ENCODE peak calls at places on chromosomes 2 and 18, in five cellular contexts. One of them, this sample, is unnamed.

GRCh38 chr18:59902180-59902992 is 2.6 kb downstream of the PMAIP1 start:
- DNase-seq in fibroblast of lung: peak
- DNase-seq in heart right ventricle: no peak
- DNase-seq in mucosa of descending colon: no peak
- DNase-seq in esophagus squamous epithelium: no peak
- DNase-seq in this sample: no peak

GRCh38 chr18:11310476-11311086 is 161.2 kb upstream of the PIEZO2 start:
- DNase-seq in fibroblast of lung: no peak
- DNase-seq in heart right ventricle: peak
- DNase-seq in mucosa of descending colon: no peak
- DNase-seq in esophagus squamous epithelium: no peak
- DNase-seq in this sample: peak

GRCh38 chr2:57733959-57734358 is 312.6 kb upstream of the VRK2 start:
- DNase-seq in fibroblast of lung: peak
- DNase-seq in heart right ventricle: no peak
- DNase-seq in mucosa of descending colon: no peak
- DNase-seq in esophagus squamous epithelium: no peak
- DNase-seq in this sample: no peak

GRCh38 chr18:31248783-31249521 is 69.0 kb upstream of the DSG1 start:
- DNase-seq in fibroblast of lung: peak
- DNase-seq in heart right ventricle: no peak
- DNase-seq in mucosa of descending colon: no peak
- DNase-seq in esophagus squamous epithelium: no peak
- DNase-seq in this sample: no peak

GRCh38 chr2:85707304-85707703 is 13.1 kb downstream of the GNLY start:
- DNase-seq in fibroblast of lung: peak
- DNase-seq in heart right ventricle: peak
- DNase-seq in mucosa of descending colon: no peak
- DNase-seq in esophagus squamous epithelium: no peak
- DNase-seq in this sample: no peak

GRCh38 chr2:23606968-23607367 is 222.0 kb downstream of the KLHL29 start:
- DNase-seq in fibroblast of lung: peak
- DNase-seq in heart right ventricle: no peak
- DNase-seq in mucosa of descending colon: no peak
- DNase-seq in esophagus squamous epithelium: no peak
- DNase-seq in this sample: no peak

GRCh38 chr2:30201990-30202389 is 29.3 kb upstream of the LBH start:
- DNase-seq in fibroblast of lung: peak
- DNase-seq in heart right ventricle: peak
- DNase-seq in mucosa of descending colon: no peak
- DNase-seq in esophagus squamous epithelium: no peak
- DNase-seq in this sample: peak

GRCh38 chr18:13161276-13161899 is 57.2 kb upstream of the LDLRAD4 start:
- DNase-seq in fibroblast of lung: no peak
- DNase-seq in heart right ventricle: no peak
- DNase-seq in mucosa of descending colon: no peak
- DNase-seq in esophagus squamous epithelium: no peak
- DNase-seq in this sample: no peak

GRCh38 chr18:63106727-63107126 is 212.8 kb downstream of the BCL2 start:
- DNase-seq in fibroblast of lung: no peak
- DNase-seq in heart right ventricle: no peak
- DNase-seq in mucosa of descending colon: no peak
- DNase-seq in esophagus squamous epithelium: no peak
- DNase-seq in this sample: no peak

GRCh38 chr2:200335657-200336056 is 29.2 kb downstream of the SPATS2L start:
- DNase-seq in fibroblast of lung: peak
- DNase-seq in heart right ventricle: no peak
- DNase-seq in mucosa of descending colon: no peak
- DNase-seq in esophagus squamous epithelium: no peak
- DNase-seq in this sample: no peak

GRCh38 chr18:3044931-3045698 is 32.2 kb upstream of the LPIN2 start:
- DNase-seq in fibroblast of lung: peak
- DNase-seq in heart right ventricle: peak
- DNase-seq in mucosa of descending colon: peak
- DNase-seq in esophagus squamous epithelium: no peak
- DNase-seq in this sample: peak

GRCh38 chr2:38763226-38763625 is 12.1 kb upstream of the SRSF7 start:
- DNase-seq in fibroblast of lung: no peak
- DNase-seq in heart right ventricle: no peak
- DNase-seq in mucosa of descending colon: no peak
- DNase-seq in esophagus squamous epithelium: no peak
- DNase-seq in this sample: no peak

GRCh38 chr2:76464310-76464709 is 753.6 kb upstream of the GCFC2 start:
- DNase-seq in fibroblast of lung: no peak
- DNase-seq in heart right ventricle: no peak
- DNase-seq in mucosa of descending colon: no peak
- DNase-seq in esophagus squamous epithelium: no peak
- DNase-seq in this sample: no peak

GRCh38 chr2:240765007-240765406 is 55.0 kb downstream of the KIF1A start:
- DNase-seq in fibroblast of lung: no peak
- DNase-seq in heart right ventricle: no peak
- DNase-seq in mucosa of descending colon: no peak
- DNase-seq in esophagus squamous epithelium: no peak
- DNase-seq in this sample: no peak

GRCh38 chr2:221289389-221289788 is 282.7 kb downstream of the EPHA4 start:
- DNase-seq in fibroblast of lung: peak
- DNase-seq in heart right ventricle: no peak
- DNase-seq in mucosa of descending colon: no peak
- DNase-seq in esophagus squamous epithelium: no peak
- DNase-seq in this sample: no peak

GRCh38 chr2:194842871-194843270 is 814.2 kb upstream of the SLC39A10 start:
- DNase-seq in fibroblast of lung: no peak
- DNase-seq in heart right ventricle: no peak
- DNase-seq in mucosa of descending colon: no peak
- DNase-seq in esophagus squamous epithelium: no peak
- DNase-seq in this sample: no peak

GRCh38 chr18:46485675-46486200 is 171.3 kb downstream of the LOXHD1 start:
- DNase-seq in fibroblast of lung: no peak
- DNase-seq in heart right ventricle: no peak
- DNase-seq in mucosa of descending colon: no peak
- DNase-seq in esophagus squamous epithelium: no peak
- DNase-seq in this sample: no peak

GRCh38 chr2:43462866-43463641 is 132.8 kb downstream of the THADA start:
- DNase-seq in fibroblast of lung: no peak
- DNase-seq in heart right ventricle: no peak
- DNase-seq in mucosa of descending colon: no peak
- DNase-seq in esophagus squamous epithelium: no peak
- DNase-seq in this sample: no peak

GRCh38 chr18:24420551-24420950 is 5.9 kb upstream of the IMPACT start:
- DNase-seq in fibroblast of lung: no peak
- DNase-seq in heart right ventricle: no peak
- DNase-seq in mucosa of descending colon: no peak
- DNase-seq in esophagus squamous epithelium: no peak
- DNase-seq in this sample: no peak

GRCh38 chr2:234410526-234410925 is 86.4 kb downstream of the ARL4C start:
- DNase-seq in fibroblast of lung: no peak
- DNase-seq in heart right ventricle: no peak
- DNase-seq in mucosa of descending colon: no peak
- DNase-seq in esophagus squamous epithelium: no peak
- DNase-seq in this sample: no peak

GRCh38 chr2:16033032-16033293 is 92.6 kb downstream of the MYCN start:
- DNase-seq in fibroblast of lung: no peak
- DNase-seq in heart right ventricle: no peak
- DNase-seq in mucosa of descending colon: no peak
- DNase-seq in esophagus squamous epithelium: no peak
- DNase-seq in this sample: no peak

GRCh38 chr2:186459009-186459408 is 27.1 kb upstream of the ZC3H15 start:
- DNase-seq in fibroblast of lung: peak
- DNase-seq in heart right ventricle: no peak
- DNase-seq in mucosa of descending colon: no peak
- DNase-seq in esophagus squamous epithelium: no peak
- DNase-seq in this sample: no peak

GRCh38 chr2:12057436-12058166 is 311.2 kb downstream of the LPIN1 start:
- DNase-seq in fibroblast of lung: peak
- DNase-seq in heart right ventricle: peak
- DNase-seq in mucosa of descending colon: peak
- DNase-seq in esophagus squamous epithelium: peak
- DNase-seq in this sample: peak

GRCh38 chr2:198316231-198316630 is 511.8 kb downstream of the PLCL1 start:
- DNase-seq in fibroblast of lung: no peak
- DNase-seq in heart right ventricle: no peak
- DNase-seq in mucosa of descending colon: no peak
- DNase-seq in esophagus squamous epithelium: no peak
- DNase-seq in this sample: no peak

GRCh38 chr18:48954837-48955527 is 4.2 kb upstream of the SMAD7 start:
- DNase-seq in fibroblast of lung: no peak
- DNase-seq in heart right ventricle: no peak
- DNase-seq in mucosa of descending colon: no peak
- DNase-seq in esophagus squamous epithelium: no peak
- DNase-seq in this sample: peak
- H3K4me3 ChIP-seq in fibroblast of lung: no peak
- H3K4me3 ChIP-seq in heart right ventricle: no peak
- H3K4me3 ChIP-seq in mucosa of descending colon: no peak
- H3K4me3 ChIP-seq in esophagus squamous epithelium: no peak
- H3K4me3 ChIP-seq in this sample: no peak

GRCh38 chr2:181306785-181307184 is 150.4 kb upstream of the ITGA4 start:
- DNase-seq in fibroblast of lung: peak
- DNase-seq in heart right ventricle: no peak
- DNase-seq in mucosa of descending colon: no peak
- DNase-seq in esophagus squamous epithelium: no peak
- DNase-seq in this sample: no peak

GRCh38 chr2:181307203-181307991 is 149.8 kb upstream of the ITGA4 start:
- DNase-seq in fibroblast of lung: no peak
- DNase-seq in heart right ventricle: no peak
- DNase-seq in mucosa of descending colon: no peak
- DNase-seq in esophagus squamous epithelium: no peak
- DNase-seq in this sample: no peak

GRCh38 chr2:181309161-181309560 is 148.0 kb upstream of the ITGA4 start:
- DNase-seq in fibroblast of lung: no peak
- DNase-seq in heart right ventricle: no peak
- DNase-seq in mucosa of descending colon: no peak
- DNase-seq in esophagus squamous epithelium: no peak
- DNase-seq in this sample: no peak

GRCh38 chr2:181309576-181309975 is 147.6 kb upstream of the ITGA4 start:
- DNase-seq in fibroblast of lung: no peak
- DNase-seq in heart right ventricle: no peak
- DNase-seq in mucosa of descending colon: no peak
- DNase-seq in esophagus squamous epithelium: no peak
- DNase-seq in this sample: no peak

DNA sequence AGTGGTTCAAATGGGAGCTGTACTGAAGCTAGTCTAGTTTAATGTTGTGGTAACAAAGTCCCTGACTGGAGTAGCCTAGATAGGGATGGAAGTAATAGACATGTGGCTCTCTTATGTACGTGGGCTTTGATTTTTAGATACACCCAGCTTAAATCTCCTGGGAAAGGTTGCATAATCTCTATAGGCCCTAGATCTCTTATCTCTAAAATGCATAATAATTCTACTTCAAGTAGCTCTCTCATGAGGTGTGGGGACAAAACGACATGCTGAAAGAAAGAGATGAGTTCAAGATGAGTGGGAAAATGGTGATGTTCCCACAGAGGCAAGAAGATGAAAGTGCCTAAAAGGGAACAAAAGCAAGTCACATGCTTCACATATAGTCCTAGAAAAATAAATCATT is 148.5 kb upstream of the ITGA4 start:
- DNase-seq in fibroblast of lung: no peak
- DNase-seq in heart right ventricle: no peak
- DNase-seq in mucosa of descending colon: no peak
- DNase-seq in esophagus squamous epithelium: no peak
- DNase-seq in this sample: no peak
- TF ChIP-seq CTCF in fibroblast of lung: no peak
- TF ChIP-seq CTCF in heart right ventricle: no peak
- TF ChIP-seq CTCF in mucosa of descending colon: no peak
- TF ChIP-seq CTCF in esophagus squamous epithelium: no peak
- TF ChIP-seq CTCF in this sample: no peak

GRCh38 chr2:108383146-108383830 is 5.5 kb downstream of the SULT1C4 start:
- DNase-seq in fibroblast of lung: peak
- DNase-seq in heart right ventricle: no peak
- DNase-seq in mucosa of descending colon: no peak
- DNase-seq in esophagus squamous epithelium: no peak
- DNase-seq in this sample: no peak

GRCh38 chr2:108376774-108377173 is 980 bp upstream of the SULT1C4 start:
- DNase-seq in fibroblast of lung: no peak
- DNase-seq in heart right ventricle: no peak
- DNase-seq in mucosa of descending colon: no peak
- DNase-seq in esophagus squamous epithelium: no peak
- DNase-seq in this sample: no peak

GRCh38 chr2:108382196-108382595 is 4.4 kb downstream of the SULT1C4 start:
- DNase-seq in fibroblast of lung: no peak
- DNase-seq in heart right ventricle: no peak
- DNase-seq in mucosa of descending colon: no peak
- DNase-seq in esophagus squamous epithelium: no peak
- DNase-seq in this sample: no peak

GRCh38 chr2:108377815-108378630 is at the start of gene SULT1C4:
- DNase-seq in fibroblast of lung: peak
- DNase-seq in heart right ventricle: peak
- DNase-seq in mucosa of descending colon: peak
- DNase-seq in esophagus squamous epithelium: no peak
- DNase-seq in this sample: peak

GRCh38 chr2:108377411-108377810 is 343 bp upstream of the SULT1C4 start:
- DNase-seq in fibroblast of lung: peak
- DNase-seq in heart right ventricle: no peak
- DNase-seq in mucosa of descending colon: no peak
- DNase-seq in esophagus squamous epithelium: no peak
- DNase-seq in this sample: no peak
- H3K4me3 ChIP-seq in fibroblast of lung: no peak
- H3K4me3 ChIP-seq in heart right ventricle: peak
- H3K4me3 ChIP-seq in mucosa of descending colon: no peak
- H3K4me3 ChIP-seq in esophagus squamous epithelium: peak
- H3K4me3 ChIP-seq in this sample: peak

DNA sequence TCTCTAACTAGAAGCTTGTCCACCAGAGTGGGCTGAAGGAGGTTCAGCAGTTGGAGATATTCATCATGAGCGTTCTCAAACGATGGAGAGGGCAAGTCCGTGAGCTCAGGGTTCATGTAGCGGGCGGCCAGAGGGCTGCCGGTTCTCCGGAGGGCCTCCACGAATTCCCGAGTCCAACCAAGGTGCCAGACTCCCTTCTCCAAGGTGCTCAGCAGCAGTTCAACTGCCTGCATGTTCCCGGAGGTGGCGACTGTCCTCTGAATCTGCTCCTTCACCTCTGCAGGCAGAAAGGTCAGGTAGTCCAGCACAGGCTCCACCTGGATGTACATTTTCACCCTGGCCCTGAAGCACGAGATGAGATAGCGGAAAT is 589 bp downstream of the IFIH1 start:
- DNase-seq in fibroblast of lung: peak
- DNase-seq in heart right ventricle: no peak
- DNase-seq in mucosa of descending colon: peak
- DNase-seq in esophagus squamous epithelium: no peak
- DNase-seq in this sample: no peak
- TF ChIP-seq CTCF in fibroblast of lung: no peak
- TF ChIP-seq CTCF in heart right ventricle: no peak
- TF ChIP-seq CTCF in mucosa of descending colon: no peak
- TF ChIP-seq CTCF in esophagus squamous epithelium: no peak
- TF ChIP-seq CTCF in this sample: no peak

GRCh38 chr2:69616755-69617154 is 26.8 kb downstream of the AAK1 start:
- DNase-seq in fibroblast of lung: peak
- DNase-seq in heart right ventricle: no peak
- DNase-seq in mucosa of descending colon: no peak
- DNase-seq in esophagus squamous epithelium: no peak
- DNase-seq in this sample: no peak
- H3K4me3 ChIP-seq in fibroblast of lung: no peak
- H3K4me3 ChIP-seq in heart right ventricle: no peak
- H3K4me3 ChIP-seq in mucosa of descending colon: no peak
- H3K4me3 ChIP-seq in esophagus squamous epithelium: no peak
- H3K4me3 ChIP-seq in this sample: no peak

This sample was measured in psoas muscle.